ENCODE peak calls at places on chromosome 10, in five cellular contexts. L is thyroid gland, W is K562, E is neural progenitor cell, R is endodermal cell. Q is an unnamed sample. For H3K4me1, H3K9me3 and H3K36me3, the result is how much of the 10 kb centered on the place peaks cover.

GRCh38 chr10:61159253-61159652 is 215.3 kb upstream of the RHOBTB1 start:
- DNase-seq in R (no peak), E (no peak), W (no peak), L (no peak), Q (no peak)

GRCh38 chr10:111203615-111204014 is 126.8 kb downstream of the ADRA2A start:
- DNase-seq in E (no peak), R (no peak), W (no peak), L (peak), Q (no peak)

GRCh38 chr10:1379601-1380000 is 323.4 kb downstream of the WDR37 start:
- DNase-seq in W (no peak), R (peak), L (no peak), E (peak), Q (no peak)

GRCh38 chr10:36036137-36036536 is 394.0 kb upstream of the FZD8 start:
- DNase-seq in L (no peak), R (no peak), W (no peak), E (no peak), Q (no peak)

GRCh38 chr10:132539431-132539839 is 1.8 kb downstream of the INPP5A start:
- DNase-seq in L (peak), E (no peak), W (no peak), R (no peak), Q (no peak)

GRCh38 chr10:132520147-132520811 is 17.3 kb upstream of the INPP5A start:
- DNase-seq in L (no peak), R (peak), E (no peak), W (no peak), Q (no peak)

GRCh38 chr10:75018873-75019272 is 92.6 kb upstream of the SAMD8 start:
- DNase-seq in R (peak), E (no peak), L (no peak), W (no peak), Q (no peak)

GRCh38 chr10:29837586-29837985 is 202.8 kb upstream of the SVIL start:
- DNase-seq in L (no peak), E (no peak), R (no peak), W (no peak), Q (no peak)

GRCh38 chr10:107498983-107499382 is 334.5 kb upstream of the SORCS1 start:
- DNase-seq in R (no peak), L (no peak), W (no peak), E (no peak), Q (no peak)

GRCh38 chr10:30219977-30220751 is 128.9 kb downstream of the MTPAP start:
- DNase-seq in E (peak), W (no peak), L (peak), R (no peak), Q (no peak)

GRCh38 chr10:51915031-51915542 is 215.7 kb upstream of the CSTF2T start:
- DNase-seq in R (peak), E (no peak), L (no peak), W (no peak), Q (no peak)

GRCh38 chr10:33365871-33366411 is 31.5 kb upstream of the NRP1 start:
- DNase-seq in L (no peak), W (no peak), R (no peak), E (no peak), Q (no peak)

GRCh38 chr10:21715531-21716195 is 181.6 kb downstream of the MLLT10 start:
- DNase-seq in R (no peak), L (no peak), W (no peak), E (no peak), Q (no peak)

GRCh38 chr10:77936697-77937567 is 10.4 kb upstream of the DLG5 start:
- DNase-seq in W (peak), R (peak), E (no peak), L (no peak), Q (no peak)

GRCh38 chr10:23755557-23755956 is 316.7 kb downstream of the OTUD1 start:
- DNase-seq in L (no peak), E (no peak), W (no peak), R (no peak), Q (no peak)

GRCh38 chr10:26858707-26859034 is 2.1 kb downstream of the ABI1 start:
- DNase-seq in W (no peak), R (no peak), E (no peak), L (no peak), Q (no peak)

GRCh38 chr10:130388746-130389145 is 252.6 kb downstream of the GLRX3 start:
- DNase-seq in R (no peak), L (no peak), E (no peak), W (no peak), Q (no peak)

GRCh38 chr10:79300711-79301110 is 46.6 kb upstream of the PPIF start:
- DNase-seq in W (no peak), R (no peak), E (no peak), L (no peak), Q (no peak)

GRCh38 chr10:117609095-117609821 is 66.7 kb downstream of the EMX2 start:
- DNase-seq in W (no peak), E (no peak), L (peak), R (no peak), Q (no peak)

GRCh38 chr10:63268139-63268797 is 135.1 kb downstream of the NRBF2 start:
- DNase-seq in E (peak), R (no peak), W (peak), L (no peak), Q (no peak)

GRCh38 chr10:52755297-52756062 is 17.1 kb downstream of the MBL2 start:
- DNase-seq in R (no peak), W (no peak), L (no peak), E (no peak), Q (no peak)

GRCh38 chr10:133015321-133015720 is 72.4 kb upstream of the ADGRA1 start:
- DNase-seq in L (no peak), R (no peak), W (no peak), E (no peak), Q (no peak)

GRCh38 chr10:14580933-14581332 is 193.8 kb downstream of the FAM107B start:
- DNase-seq in L (no peak), W (no peak), R (no peak), E (no peak), Q (no peak)

GRCh38 chr10:60732240-60733188 is 45.8 kb upstream of the CDK1 start:
- DNase-seq in W (no peak), R (peak), E (peak), L (peak), Q (peak)

GRCh38 chr10:45460235-45460878 is 86.3 kb downstream of the ALOX5 start:
- DNase-seq in L (no peak), E (no peak), W (no peak), R (no peak), Q (no peak)

GRCh38 chr10:98055875-98056516 is 25.6 kb upstream of the CRTAC1 start:
- DNase-seq in R (peak), L (no peak), E (peak), W (peak), Q (no peak)

GRCh38 chr10:86950349-86950748 is 7.1 kb downstream of the MMRN2 start:
- DNase-seq in L (no peak), W (no peak), E (no peak), R (peak), Q (peak)

GRCh38 chr10:52820316-52820715 is 47.7 kb upstream of the MBL2 start:
- DNase-seq in E (no peak), R (no peak), L (no peak), W (no peak), Q (no peak)

GRCh38 chr10:60943372-60944158 is 420 bp downstream of the RHOBTB1 start:
- DNase-seq in W (peak), E (peak), R (peak), L (peak), Q (peak)

GRCh38 chr10:66836057-66836456 is 89.8 kb upstream of the LRRTM3 start:
- DNase-seq in W (no peak), E (no peak), L (no peak), R (no peak), Q (no peak)

GRCh38 chr10:112532053-112532658 is 85.1 kb downstream of the VTI1A start:
- DNase-seq in W (no peak), R (no peak), L (no peak), E (no peak), Q (no peak)

GRCh38 chr10:81866753-81867152 is 8.2 kb upstream of the NRG3 start:
- DNase-seq in E (no peak), W (no peak), R (no peak), L (no peak), Q (no peak)

GRCh38 chr10:46310851-46311250 is 24.1 kb downstream of the ANTXRL start:
- DNase-seq in E (no peak), R (no peak), W (no peak), L (no peak), Q (no peak)

GRCh38 chr10:69075431-69075830 is 12.5 kb upstream of the SRGN start:
- DNase-seq in L (no peak), W (no peak), E (no peak), R (no peak), Q (no peak)

GRCh38 chr10:69071610-69072009 is 16.3 kb upstream of the SRGN start:
- DNase-seq in L (no peak), W (no peak), R (no peak), E (no peak), Q (no peak)

GRCh38 chr10:69073731-69074130 is 14.2 kb upstream of the SRGN start:
- DNase-seq in W (no peak), E (no peak), R (no peak), L (no peak), Q (no peak)

GRCh38 chr10:69073025-69073424 is 14.9 kb upstream of the SRGN start:
- DNase-seq in E (no peak), W (peak), L (no peak), R (no peak), Q (no peak)

GRCh38 chr10:69074532-69074931 is 13.4 kb upstream of the SRGN start:
- DNase-seq in W (no peak), R (no peak), E (no peak), L (no peak), Q (no peak)
- H3K4me1 ChIP-seq in W (under half), R (under half), E (under half), L (under half), Q (under half)

GRCh38 chr10:108582387-108582786 is 1340.9 kb downstream of the XPNPEP1 start:
- DNase-seq in E (no peak), R (no peak), W (no peak), L (no peak), Q (no peak)
- H3K9me3 ChIP-seq in E (under half), R (under half), W (under half), L (under half), Q (under half)

DNA sequence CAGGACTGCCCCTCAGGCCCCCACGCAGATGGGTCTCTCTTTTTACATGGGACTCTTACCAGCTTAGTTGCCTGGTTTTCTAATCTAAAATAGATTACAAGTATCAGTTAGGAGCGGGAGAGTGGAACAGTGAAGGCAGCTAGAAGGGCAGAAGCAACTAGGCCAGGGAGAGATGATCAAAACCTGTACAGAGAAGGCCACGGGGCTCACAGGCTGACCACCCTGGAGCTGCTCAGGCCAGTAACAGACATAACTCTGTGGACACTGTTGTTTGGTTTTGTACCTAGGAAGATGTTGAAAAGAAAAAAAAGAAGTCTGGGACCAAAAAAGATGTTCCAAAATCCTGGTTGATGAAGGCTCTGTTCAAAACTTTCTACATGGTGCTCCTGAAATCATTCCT is 16.5 kb downstream of the ABCC2 start:
- DNase-seq in E (no peak), W (no peak), L (no peak), R (no peak), Q (no peak)
- H3K36me3 ChIP-seq in E (under half), W (under half), L (under half), R (under half), Q (under half)

GRCh38 chr10:69732826-69733150 is 68.9 kb upstream of the COL13A1 start:
- DNase-seq in W (no peak), L (no peak), E (no peak), R (no peak), Q (no peak)
- H3K4me1 ChIP-seq in W (under half), L (under half), E (under half), R (under half), Q (under half)

GRCh38 chr10:83592337-83592935 is 546.9 kb upstream of the GHITM start:
- DNase-seq in E (no peak), W (no peak), R (no peak), L (no peak), Q (no peak)
- H3K9me3 ChIP-seq in E (under half), W (under half), R (under half), L (under half), Q (under half)

GRCh38 chr10:96324447-96324846 is 20.2 kb downstream of the DNTT start:
- DNase-seq in R (peak), W (no peak), E (no peak), L (no peak), Q (no peak)
- H3K36me3 ChIP-seq in R (under half), W (under half), E (under half), L (under half), Q (under half)

DNA sequence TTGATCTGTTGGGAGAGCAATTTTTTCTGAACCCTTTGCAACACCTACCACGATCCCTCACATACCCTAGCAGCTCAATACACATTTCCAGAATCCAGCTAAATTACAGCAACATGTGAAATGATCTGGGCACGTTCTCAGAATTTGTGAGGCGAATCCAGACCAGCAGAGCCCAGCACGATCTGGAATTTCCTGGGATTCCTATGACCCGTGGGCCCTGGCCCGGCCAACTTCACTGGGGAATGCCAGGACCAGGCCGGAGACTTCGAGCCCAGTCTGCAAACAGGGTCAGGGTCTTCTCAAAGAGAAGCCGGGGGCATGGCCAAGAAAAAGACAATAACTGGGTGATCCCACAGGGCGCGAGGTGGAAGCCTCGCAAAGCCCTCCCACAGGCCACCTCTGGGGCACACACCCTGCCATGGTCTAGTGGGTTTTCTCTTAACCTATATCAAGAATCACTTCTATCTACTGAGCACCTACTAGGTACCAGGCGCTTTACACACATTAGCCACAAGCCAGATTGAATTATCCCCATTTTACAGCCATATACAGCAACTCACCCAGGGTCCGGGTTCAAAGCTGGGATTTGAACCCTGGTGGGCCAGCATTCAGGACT is 33.8 kb downstream of the FAM53B start:
- DNase-seq in W (no peak), E (no peak), R (no peak), L (peak), Q (no peak)
- H3K4me1 ChIP-seq in W (under half), E (under half), R (under half), L (half or more), Q (half or more)

DNA sequence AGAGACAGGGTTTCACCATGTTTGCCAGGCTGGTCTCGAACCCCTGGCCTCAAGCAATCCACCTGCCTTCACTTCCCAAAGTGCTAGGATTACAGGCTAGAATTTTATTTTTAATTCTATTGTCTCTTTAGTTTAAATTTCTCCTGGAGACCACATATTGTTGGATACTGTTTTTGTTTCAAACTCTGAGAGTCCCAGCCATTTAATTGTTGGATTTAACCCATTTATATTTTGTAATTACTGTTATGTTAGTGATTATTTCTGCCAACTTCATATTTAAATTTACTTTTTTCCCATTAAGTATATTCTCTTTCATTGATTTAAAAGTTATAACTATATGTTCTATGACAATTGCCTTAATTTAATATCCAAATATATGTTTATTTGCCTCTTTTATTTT is 185.6 kb downstream of the ZNF248 start:
- DNase-seq in R (no peak), E (no peak), L (no peak), W (no peak), Q (no peak)
- H3K9me3 ChIP-seq in R (half or more), E (under half), L (under half), W (under half), Q (under half)

GRCh38 chr10:119118231-119118630 is 14.3 kb downstream of the DENND10 start:
- DNase-seq in W (no peak), L (no peak), R (no peak), E (no peak), Q (no peak)
- H3K36me3 ChIP-seq in W (under half), L (under half), R (half or more), E (under half), Q (under half)

GRCh38 chr10:72336259-72337038 is 18.3 kb downstream of the DNAJB12 start:
- DNase-seq in W (no peak), R (peak), L (no peak), E (no peak), Q (no peak)
- H3K4me1 ChIP-seq in W (under half), R (under half), L (under half), E (under half), Q (half or more)